ENCODE peak calls at places on chromosomes 7 and 10, in seven cellular contexts. J is transverse colon, Q is NB4, V is tibial artery, L is pancreas, U is ovary, M is mesothelial cell of epicardium. E is an unnamed sample.

GRCh38 chr7:126443951-126444350 is 808.8 kb downstream of the GRM8 start:
- DNase-seq in J (no peak), Q (no peak), V (no peak), L (no peak), U (no peak), M (no peak), E (no peak)

GRCh38 chr7:97006146-97006950 is 995 bp downstream of the DLX6 start:
- DNase-seq in J (no peak), Q (peak), V (no peak), L (no peak), U (no peak), M (no peak), E (no peak)

GRCh38 chr10:100996678-100997363 is 2.8 kb upstream of the LZTS2 start:
- DNase-seq in J (peak), Q (peak), V (no peak), L (peak), U (peak), M (no peak), E (no peak)

GRCh38 chr7:4665661-4666060 is 16.4 kb upstream of the FOXK1 start:
- DNase-seq in J (no peak), Q (peak), V (no peak), L (no peak), U (no peak), M (no peak), E (no peak)

GRCh38 chr7:114502454-114503254 is 88.0 kb downstream of the FOXP2 start:
- DNase-seq in J (no peak), Q (no peak), V (no peak), L (no peak), U (no peak), M (no peak), E (no peak)

GRCh38 chr7:24963218-24963617 is 16.8 kb downstream of the OSBPL3 start:
- DNase-seq in J (peak), Q (peak), V (peak), L (no peak), U (no peak), M (no peak), E (no peak)

GRCh38 chr10:1290071-1290471 is 233.9 kb downstream of the WDR37 start:
- DNase-seq in J (no peak), Q (no peak), V (no peak), L (peak), U (no peak), M (no peak), E (no peak)

GRCh38 chr7:99392046-99392445 is 16.4 kb downstream of the PDAP1 start:
- DNase-seq in J (peak), Q (no peak), V (no peak), L (no peak), U (no peak), M (no peak), E (no peak)

GRCh38 chr10:3426190-3426845 is 253.7 kb upstream of the PITRM1 start:
- DNase-seq in J (peak), Q (no peak), V (no peak), L (no peak), U (no peak), M (no peak), E (no peak)

DNA sequence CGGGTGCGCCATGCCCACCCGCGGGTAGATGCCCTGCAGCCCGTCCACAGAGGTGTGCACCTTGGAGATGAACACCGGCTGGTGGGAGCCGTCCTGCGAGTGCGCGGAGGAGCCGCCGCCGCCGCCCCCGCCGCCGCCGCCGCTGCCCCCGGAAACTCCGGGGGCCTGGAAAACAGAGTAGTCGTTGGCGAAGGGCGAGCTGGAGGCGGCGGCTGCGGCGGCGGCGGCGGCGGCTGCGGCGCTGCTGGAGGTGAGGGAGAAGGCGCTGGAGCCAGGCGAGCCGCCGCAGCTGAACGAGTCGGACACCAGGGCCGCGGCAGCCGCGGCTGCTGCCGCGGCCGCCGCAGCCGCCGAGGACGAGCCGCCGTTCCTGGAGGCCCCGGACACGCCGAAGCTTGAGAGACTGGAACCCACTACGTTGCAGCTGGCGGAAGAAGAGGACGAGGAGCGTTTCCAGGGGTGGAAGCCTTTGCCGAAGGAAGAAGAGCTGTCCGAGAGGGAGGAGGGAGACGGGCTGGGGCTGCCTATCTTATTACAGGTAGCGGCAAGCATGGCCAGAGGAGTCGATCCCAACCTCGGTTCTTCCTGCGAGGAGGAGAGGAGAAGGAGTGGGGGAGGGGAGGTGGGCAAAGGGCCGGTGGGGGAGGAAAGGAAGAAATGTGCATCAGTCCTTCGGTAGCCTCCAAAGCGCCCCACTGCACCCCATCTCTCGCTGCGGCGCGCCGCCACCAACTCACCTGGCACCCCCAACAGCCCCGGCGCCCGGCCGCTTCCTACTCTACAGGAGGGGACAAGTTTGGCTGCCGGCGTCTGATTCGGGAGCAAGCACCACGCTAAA is 1.3 kb downstream of the SP8 start:
- DNase-seq in J (no peak), Q (no peak), V (no peak), L (peak), U (no peak), M (no peak), E (no peak)
- TF ChIP-seq CTCF in J (no peak), Q (no peak), V (no peak), L (no peak), U (no peak), M (no peak), E (no peak)

GRCh38 chr10:49558194-49558593 is 19.3 kb upstream of the ERCC6 start:
- DNase-seq in J (no peak), Q (no peak), V (no peak), L (no peak), U (no peak), M (no peak), E (no peak)
- TF ChIP-seq CTCF in J (no peak), Q (no peak), V (no peak), L (no peak), U (no peak), M (no peak), E (no peak)

GRCh38 chr7:12847001-12847400 is 159.6 kb downstream of the ARL4A start:
- DNase-seq in J (no peak), Q (no peak), V (no peak), L (no peak), U (no peak), M (no peak), E (no peak)
- TF ChIP-seq CTCF in J (no peak), Q (no peak), V (no peak), L (no peak), U (no peak), M (no peak), E (no peak)

DNA sequence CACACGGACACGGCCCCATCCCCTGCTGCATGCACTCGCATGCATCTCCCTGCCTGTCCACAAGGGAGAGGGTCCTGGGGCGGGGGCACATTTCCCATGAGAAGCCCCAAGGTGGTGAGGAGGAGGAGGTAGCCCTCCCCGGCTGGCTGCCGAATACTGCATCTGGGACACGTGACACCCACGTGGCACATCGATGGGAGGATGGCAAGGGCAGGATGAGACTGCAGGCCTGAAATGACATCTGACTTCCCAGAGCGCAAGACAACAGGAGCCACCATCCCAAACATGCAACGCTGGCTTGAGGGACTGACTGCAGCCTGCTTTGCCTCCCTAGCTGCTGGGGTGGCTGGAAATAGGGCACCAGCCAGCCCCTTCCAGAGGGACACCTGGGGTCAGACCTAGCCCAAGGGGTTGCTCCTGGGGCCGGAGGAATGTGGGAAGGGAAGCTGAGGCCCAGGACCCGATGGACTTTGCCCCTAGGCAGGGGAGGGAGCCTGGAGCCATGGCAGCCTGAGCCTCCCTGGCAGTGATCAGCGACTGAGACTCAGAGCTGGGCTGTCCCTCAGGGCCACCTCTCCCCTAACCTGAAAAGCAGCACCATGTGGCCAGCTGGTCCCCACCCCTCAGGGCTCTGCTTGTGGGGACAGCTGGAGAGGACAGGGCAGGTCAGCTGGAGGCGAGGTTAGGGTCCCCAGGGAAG is 16.1 kb downstream of the BUD23 start:
- DNase-seq in J (no peak), Q (no peak), V (no peak), L (no peak), U (no peak), M (no peak), E (no peak)
- TF ChIP-seq CTCF in J (no peak), Q (no peak), V (no peak), L (no peak), U (no peak), M (no peak), E (no peak)

GRCh38 chr7:105003275-105003674 is 10.7 kb upstream of the KMT2E start:
- DNase-seq in J (peak), Q (peak), V (peak), L (no peak), U (no peak), M (no peak), E (no peak)

GRCh38 chr7:105009667-105010537 is 4.1 kb upstream of the KMT2E start:
- DNase-seq in J (no peak), Q (no peak), V (no peak), L (no peak), U (no peak), M (no peak), E (no peak)

GRCh38 chr7:105007298-105007697 is 6.7 kb upstream of the KMT2E start:
- DNase-seq in J (no peak), Q (no peak), V (no peak), L (no peak), U (no peak), M (no peak), E (no peak)

GRCh38 chr7:105003875-105004510 is 10.0 kb upstream of the KMT2E start:
- DNase-seq in J (no peak), Q (no peak), V (no peak), L (no peak), U (no peak), M (no peak), E (no peak)

DNA sequence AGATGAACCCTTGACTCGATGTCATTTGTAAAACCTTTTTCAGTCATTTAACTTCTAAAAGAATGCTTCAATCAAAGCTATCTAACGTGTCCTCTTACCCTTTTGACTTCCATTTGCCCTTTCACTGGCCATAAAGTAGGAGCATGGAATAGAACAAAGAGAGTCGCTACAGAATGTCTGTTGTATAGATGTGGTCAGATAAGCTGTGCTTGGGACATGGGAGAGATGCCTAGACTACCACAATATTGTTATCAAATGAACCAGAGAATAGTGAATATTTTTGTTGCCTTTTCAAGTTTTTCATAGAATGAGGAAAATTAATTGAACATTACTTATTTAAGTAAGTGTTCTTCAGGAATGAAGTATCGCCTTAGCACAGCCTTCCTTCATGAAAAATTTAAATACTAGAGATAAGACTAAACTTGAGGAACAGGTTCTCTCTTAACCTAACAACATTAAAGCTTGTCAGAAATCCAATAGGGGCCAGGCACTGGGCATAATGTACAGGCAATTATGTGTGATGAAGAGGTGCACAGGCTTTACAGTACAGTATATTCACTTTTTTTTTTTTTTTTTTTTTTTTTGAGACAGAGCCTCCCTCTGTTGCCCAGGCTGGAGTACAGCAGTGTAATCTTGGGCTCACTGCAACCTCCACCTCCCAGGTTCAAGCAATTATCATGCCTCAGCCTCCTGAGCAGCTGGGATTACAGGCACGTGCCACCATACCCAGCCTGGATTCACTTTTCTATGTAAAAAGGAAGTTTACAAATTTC is 7.5 kb upstream of the KMT2E start:
- DNase-seq in J (peak), Q (no peak), V (no peak), L (no peak), U (no peak), M (no peak), E (no peak)
- TF ChIP-seq CTCF in J (no peak), Q (no peak), V (no peak), L (no peak), U (no peak), M (no peak), E (no peak)

GRCh38 chr10:118564114-118564513 is 31.3 kb downstream of the PRLHR start:
- DNase-seq in J (no peak), Q (no peak), V (no peak), L (no peak), U (no peak), M (no peak), E (no peak)

GRCh38 chr10:118565301-118566075 is 30.0 kb downstream of the PRLHR start:
- DNase-seq in J (no peak), Q (no peak), V (no peak), L (no peak), U (no peak), M (no peak), E (no peak)

GRCh38 chr10:118562877-118563276 is 32.6 kb downstream of the PRLHR start:
- DNase-seq in J (no peak), Q (no peak), V (no peak), L (no peak), U (no peak), M (no peak), E (no peak)

GRCh38 chr10:118563373-118563890 is 32.0 kb downstream of the PRLHR start:
- DNase-seq in J (no peak), Q (no peak), V (no peak), L (no peak), U (no peak), M (no peak), E (no peak)

DNA sequence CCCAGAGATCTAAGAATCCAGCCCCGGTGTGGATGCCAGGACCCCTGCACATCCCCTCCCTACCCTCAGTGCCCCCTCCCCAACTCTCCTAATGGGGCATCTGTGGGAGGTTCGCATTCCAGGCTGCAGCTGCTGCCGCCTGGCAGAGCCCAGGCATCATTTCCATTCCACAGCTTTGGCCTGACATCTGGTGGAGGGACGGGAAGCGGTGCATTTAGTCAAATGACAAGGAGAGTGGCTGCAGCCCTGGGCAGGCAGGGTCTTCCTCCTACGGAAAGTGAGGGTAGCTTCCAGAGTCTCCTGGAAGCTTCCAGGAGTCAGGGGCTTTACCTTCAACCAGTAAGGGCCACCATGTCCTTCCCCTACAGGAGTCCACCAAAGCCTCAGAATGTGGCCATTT is 30.8 kb downstream of the PRLHR start:
- DNase-seq in J (no peak), Q (no peak), V (no peak), L (no peak), U (no peak), M (no peak), E (no peak)
- TF ChIP-seq CTCF in J (no peak), Q (no peak), V (no peak), L (no peak), U (no peak), M (no peak), E (peak)

GRCh38 chr10:126302195-126302594 is 86.1 kb downstream of the ADAM12 start:
- DNase-seq in J (no peak), Q (no peak), V (no peak), L (no peak), U (no peak), M (no peak), E (no peak)

DNA sequence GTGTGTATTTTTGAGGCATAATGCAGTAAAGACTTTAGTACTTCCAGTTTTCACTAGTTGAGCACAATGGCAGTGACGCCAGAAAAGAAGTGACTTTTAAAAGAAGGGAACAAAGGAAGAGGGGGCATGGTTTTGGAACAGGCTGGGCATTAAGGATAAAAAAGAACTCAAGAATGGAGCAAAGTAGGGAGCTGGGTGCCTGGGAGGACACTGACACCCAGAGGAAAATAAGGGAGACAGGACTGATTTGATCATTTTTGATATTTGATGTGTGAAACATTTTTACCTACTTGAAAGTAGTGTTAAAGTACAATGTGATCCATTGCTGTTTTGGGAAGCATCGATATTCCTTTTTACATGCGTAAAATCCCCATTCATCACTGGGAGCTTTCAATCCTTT is 85.4 kb downstream of the ADAM12 start:
- DNase-seq in J (no peak), Q (no peak), V (no peak), L (no peak), U (no peak), M (no peak), E (no peak)
- TF ChIP-seq CTCF in J (no peak), Q (no peak), V (no peak), L (no peak), U (peak), M (no peak), E (no peak)

E was measured in esophagus squamous epithelium.